ENCODE peak calls at places on chromosome 20, in four cellular contexts. One of them, this sample, is unnamed.
A peak's percentile ranks its signal among the peaks of the same experiment; 100 is the strongest.

GRCh38 chr20:53100476-53100911 is 128.3 kb downstream of the TSHZ2 start:
- DNase-seq in HepG2: no peak
- DNase-seq in GM12878: no peak
- DNase-seq in K562: no peak
- DNase-seq in this sample: no peak

GRCh38 chr20:14055127-14055742 is 59.9 kb downstream of the MACROD2 start:
- DNase-seq in HepG2: peak; percentile 77
- DNase-seq in GM12878: no peak
- DNase-seq in K562: peak; percentile 12
- DNase-seq in this sample: no peak

GRCh38 chr20:48339147-48339985 is 488.4 kb downstream of the PREX1 start:
- DNase-seq in HepG2: no peak
- DNase-seq in GM12878: peak; percentile 63
- DNase-seq in K562: no peak
- DNase-seq in this sample: no peak

GRCh38 chr20:63497946-63498935 is 642 bp downstream of the EEF1A2 start:
- DNase-seq in HepG2: no peak
- DNase-seq in GM12878: no peak
- DNase-seq in K562: peak; percentile 71
- DNase-seq in this sample: peak; percentile 44

GRCh38 chr20:55977723-55978481 is 27.4 kb downstream of the CBLN4 start:
- DNase-seq in HepG2: no peak
- DNase-seq in GM12878: no peak
- DNase-seq in K562: no peak
- DNase-seq in this sample: no peak

GRCh38 chr20:13771853-13772453 is 12.8 kb downstream of the ESF1 start:
- DNase-seq in HepG2: peak; percentile 28
- DNase-seq in GM12878: no peak
- DNase-seq in K562: no peak
- DNase-seq in this sample: no peak

GRCh38 chr20:43040427-43040826 is 149.3 kb downstream of the PTPRT start:
- DNase-seq in HepG2: peak; percentile 33
- DNase-seq in GM12878: no peak
- DNase-seq in K562: peak; percentile 28
- DNase-seq in this sample: peak; percentile 73

GRCh38 chr20:23631981-23632710 is 5.6 kb downstream of the CST3 start:
- DNase-seq in HepG2: no peak
- DNase-seq in GM12878: no peak
- DNase-seq in K562: no peak
- DNase-seq in this sample: no peak

GRCh38 chr20:63775096-63775978 is 35.8 kb downstream of the SLC2A4RG start:
- DNase-seq in HepG2: no peak
- DNase-seq in GM12878: no peak
- DNase-seq in K562: peak; percentile 56
- DNase-seq in this sample: peak; percentile 91

GRCh38 chr20:1626528-1627192 is 6.9 kb upstream of the SIRPB1 start:
- DNase-seq in HepG2: no peak
- DNase-seq in GM12878: no peak
- DNase-seq in K562: no peak
- DNase-seq in this sample: no peak

GRCh38 chr20:43559588-43559987 is 761 bp downstream of the SGK2 start:
- DNase-seq in HepG2: no peak
- DNase-seq in GM12878: no peak
- DNase-seq in K562: no peak
- DNase-seq in this sample: no peak

GRCh38 chr20:19976595-19977372 is 40.4 kb upstream of the NAA20 start:
- DNase-seq in HepG2: peak; percentile 90
- DNase-seq in GM12878: no peak
- DNase-seq in K562: no peak
- DNase-seq in this sample: no peak

GRCh38 chr20:34390769-34391447 is 27.8 kb downstream of the ITCH start:
- DNase-seq in HepG2: peak; percentile 85
- DNase-seq in GM12878: no peak
- DNase-seq in K562: no peak
- DNase-seq in this sample: no peak

GRCh38 chr20:44496976-44497375 is 21.3 kb downstream of the TTPAL start:
- DNase-seq in HepG2: no peak
- DNase-seq in GM12878: no peak
- DNase-seq in K562: no peak
- DNase-seq in this sample: no peak

GRCh38 chr20:20712004-20712473 is 405 bp downstream of the RALGAPA2 start:
- DNase-seq in HepG2: peak; percentile 37
- DNase-seq in GM12878: no peak
- DNase-seq in K562: no peak
- DNase-seq in this sample: peak; percentile 36

GRCh38 chr20:45100563-45101245 is at the start of gene KCNS1:
- DNase-seq in HepG2: peak; percentile 25
- DNase-seq in GM12878: no peak
- DNase-seq in K562: peak; percentile 31
- DNase-seq in this sample: peak; percentile 79

GRCh38 chr20:32457476-32457986 is 99.4 kb downstream of the ASXL1 start:
- DNase-seq in HepG2: no peak
- DNase-seq in GM12878: no peak
- DNase-seq in K562: peak; percentile 31
- DNase-seq in this sample: peak; percentile 90

GRCh38 chr20:45971425-45971674 is 653 bp downstream of the ZNF335 start:
- DNase-seq in HepG2: no peak
- DNase-seq in GM12878: no peak
- DNase-seq in K562: no peak
- DNase-seq in this sample: no peak

GRCh38 chr20:22525821-22526220 is 58.6 kb downstream of the FOXA2 start:
- DNase-seq in HepG2: peak; percentile 48
- DNase-seq in GM12878: no peak
- DNase-seq in K562: no peak
- DNase-seq in this sample: no peak

GRCh38 chr20:35560105-35560511 is 18.2 kb downstream of the ERGIC3 start:
- DNase-seq in HepG2: no peak
- DNase-seq in GM12878: no peak
- DNase-seq in K562: peak; percentile 6
- DNase-seq in this sample: no peak

GRCh38 chr20:60249436-60249835 is 291.2 kb downstream of the CDH26 start:
- DNase-seq in HepG2: no peak
- DNase-seq in GM12878: no peak
- DNase-seq in K562: no peak
- DNase-seq in this sample: no peak

GRCh38 chr20:24060851-24061590 is 72.4 kb upstream of the GGTLC1 start:
- DNase-seq in HepG2: no peak
- DNase-seq in GM12878: no peak
- DNase-seq in K562: no peak
- DNase-seq in this sample: peak; percentile 35

GRCh38 chr20:37365760-37366638 is 20.1 kb downstream of the SRC start:
- DNase-seq in HepG2: no peak
- DNase-seq in GM12878: peak; percentile 90
- DNase-seq in K562: no peak
- DNase-seq in this sample: no peak

GRCh38 chr20:63097336-63097831 is 90.6 kb upstream of the BHLHE23 start:
- DNase-seq in HepG2: no peak
- DNase-seq in GM12878: no peak
- DNase-seq in K562: no peak
- DNase-seq in this sample: peak; percentile 7

GRCh38 chr20:22717466-22717865 is 133.1 kb upstream of the FOXA2 start:
- DNase-seq in HepG2: no peak
- DNase-seq in GM12878: no peak
- DNase-seq in K562: peak; percentile 9
- DNase-seq in this sample: no peak

GRCh38 chr20:13685623-13686022 is 46.9 kb upstream of the TASP1 start:
- DNase-seq in HepG2: no peak
- DNase-seq in GM12878: no peak
- DNase-seq in K562: no peak
- DNase-seq in this sample: no peak

DNA sequence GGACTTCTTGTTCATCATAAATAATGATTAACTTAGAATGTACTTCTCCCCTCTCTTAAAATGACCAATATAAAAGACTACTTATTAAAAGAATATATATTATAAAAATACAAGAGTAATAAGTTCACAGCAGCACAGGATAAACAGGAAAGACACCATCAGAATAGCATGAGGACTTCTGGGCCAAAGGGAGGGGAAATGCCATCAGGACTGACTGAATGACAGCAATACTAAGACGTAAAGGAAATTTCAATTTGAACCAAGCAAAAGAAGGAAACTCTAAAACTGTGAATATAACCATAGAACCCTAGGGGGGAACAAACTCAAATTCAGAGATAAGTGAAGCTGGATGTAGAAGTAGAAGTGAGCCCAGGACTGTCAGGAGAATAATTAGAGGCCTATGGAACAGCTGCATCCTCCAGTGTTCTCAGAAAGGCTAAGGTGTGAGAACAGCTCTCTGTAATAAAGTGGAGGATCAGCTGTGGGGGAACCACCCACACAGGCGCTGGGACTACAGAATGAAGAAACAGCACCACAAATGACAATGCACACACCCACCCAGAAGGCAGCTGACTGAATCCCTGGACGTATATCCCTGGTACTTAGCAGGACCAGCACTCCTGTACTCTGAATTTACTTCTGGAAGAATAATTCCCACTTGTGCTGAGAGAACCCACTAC is 37.8 kb downstream of the ZHX3 start:
- DNase-seq in HepG2: no peak
- DNase-seq in GM12878: no peak
- DNase-seq in K562: no peak
- DNase-seq in this sample: no peak
- TF ChIP-seq ATF2 in HepG2: no peak
- TF ChIP-seq ATF2 in GM12878: no peak
- TF ChIP-seq ATF2 in K562: no peak
- TF ChIP-seq ATF2 in this sample: no peak

DNA sequence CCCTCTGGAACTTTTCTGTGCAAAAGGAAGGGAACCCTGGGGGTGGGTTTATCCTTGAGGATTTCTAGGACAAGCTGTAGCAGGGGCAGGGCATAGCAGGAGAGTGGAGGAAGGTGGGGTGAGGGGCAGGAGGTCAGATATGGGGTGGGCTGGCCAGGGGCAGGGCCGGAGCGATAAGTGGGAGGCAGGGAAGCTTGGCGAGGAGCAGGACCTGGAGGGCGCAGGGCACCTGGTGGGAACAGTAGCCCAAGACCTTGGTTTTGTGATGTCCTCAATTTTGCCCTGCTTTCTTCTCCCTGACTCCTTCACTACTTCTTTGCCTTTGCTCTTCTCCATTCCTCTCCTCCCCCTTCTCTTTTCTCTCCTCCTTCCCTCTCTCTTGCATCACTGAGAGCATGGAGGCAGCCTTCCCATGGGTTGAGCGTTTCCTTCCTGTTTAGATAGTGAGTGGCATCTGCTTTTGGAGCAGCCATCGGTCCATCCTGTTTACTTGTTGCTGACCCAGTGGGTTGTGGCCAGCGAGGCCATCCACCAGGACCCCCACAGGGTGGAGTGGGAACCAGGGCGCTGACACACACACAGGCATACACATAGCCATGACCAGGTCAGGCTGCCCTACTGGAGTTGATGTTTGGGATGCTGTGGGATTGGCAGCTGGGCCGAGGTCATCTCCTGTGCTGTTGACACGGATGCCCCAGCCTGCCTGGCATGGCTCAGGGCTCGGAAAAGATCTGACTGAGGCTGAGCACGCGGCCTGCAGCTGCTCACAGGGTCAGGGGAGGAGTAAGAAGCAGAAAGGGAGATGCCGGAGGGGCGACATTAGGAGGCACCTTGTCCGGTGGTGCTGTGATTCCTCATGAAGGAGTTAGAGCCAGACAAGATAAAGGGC is 121.0 kb upstream of the RNF24 start:
- DNase-seq in HepG2: peak; percentile 66
- DNase-seq in GM12878: no peak
- DNase-seq in K562: no peak
- DNase-seq in this sample: no peak
- TF ChIP-seq ATF2 in HepG2: no peak
- TF ChIP-seq ATF2 in GM12878: no peak
- TF ChIP-seq ATF2 in K562: no peak
- TF ChIP-seq ATF2 in this sample: no peak

GRCh38 chr20:40361916-40362315 is 327.1 kb downstream of the MAFB start:
- DNase-seq in HepG2: no peak
- DNase-seq in GM12878: no peak
- DNase-seq in K562: no peak
- DNase-seq in this sample: no peak
- TF ChIP-seq ATF2 in HepG2: no peak
- TF ChIP-seq ATF2 in GM12878: no peak
- TF ChIP-seq ATF2 in K562: no peak
- TF ChIP-seq ATF2 in this sample: no peak

GRCh38 chr20:57620274-57620990 is at the start of gene ZBP1:
- DNase-seq in HepG2: no peak
- DNase-seq in GM12878: peak; percentile 73
- DNase-seq in K562: no peak
- DNase-seq in this sample: no peak

GRCh38 chr20:57618766-57619052 is 1.5 kb downstream of the ZBP1 start:
- DNase-seq in HepG2: no peak
- DNase-seq in GM12878: no peak
- DNase-seq in K562: no peak
- DNase-seq in this sample: no peak

GRCh38 chr20:57620999-57621398 is 773 bp upstream of the ZBP1 start:
- DNase-seq in HepG2: no peak
- DNase-seq in GM12878: no peak
- DNase-seq in K562: no peak
- DNase-seq in this sample: no peak

GRCh38 chr20:57618091-57618765 is 2.0 kb downstream of the ZBP1 start:
- DNase-seq in HepG2: no peak
- DNase-seq in GM12878: no peak
- DNase-seq in K562: no peak
- DNase-seq in this sample: no peak

DNA sequence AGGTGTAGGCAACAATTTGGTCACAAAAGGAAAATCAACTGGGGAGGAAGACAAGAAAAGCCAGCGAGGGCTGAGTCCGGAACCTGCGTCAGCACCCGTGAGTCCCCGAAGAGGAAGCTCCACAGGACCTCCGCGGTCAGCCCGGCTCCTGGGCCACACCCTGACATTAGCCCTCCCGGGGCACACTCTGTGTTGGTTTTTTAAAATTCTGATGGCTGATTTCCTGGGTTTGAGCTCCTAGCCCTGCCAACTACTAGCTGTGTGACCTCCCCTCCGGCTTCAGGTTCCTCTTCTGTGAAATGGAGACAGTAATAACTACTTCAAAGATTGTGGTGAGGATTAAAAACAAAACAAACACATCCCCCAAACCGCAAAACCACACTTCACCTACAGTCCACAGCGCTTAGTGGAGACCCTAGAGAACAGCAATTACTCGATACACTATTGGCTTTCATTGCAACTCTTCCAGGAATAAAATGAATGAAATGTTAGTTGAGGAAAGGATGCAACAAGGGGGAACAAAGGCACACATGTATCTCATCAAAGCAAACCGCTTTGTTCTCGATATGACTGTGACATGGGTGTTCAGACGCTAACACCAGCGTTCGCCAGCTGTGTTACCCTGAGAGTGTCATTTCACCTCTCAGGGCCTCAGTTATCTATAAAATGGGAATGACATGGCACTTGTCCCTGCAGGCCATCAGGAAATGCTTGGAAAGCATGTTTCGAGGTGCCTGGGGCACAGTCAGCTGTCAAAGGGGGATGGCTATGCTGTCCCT is 984 bp downstream of the ZBP1 start:
- DNase-seq in HepG2: no peak
- DNase-seq in GM12878: peak; percentile 93
- DNase-seq in K562: no peak
- DNase-seq in this sample: no peak
- TF ChIP-seq ATF2 in HepG2: no peak
- TF ChIP-seq ATF2 in GM12878: peak; percentile 93
- TF ChIP-seq ATF2 in K562: no peak
- TF ChIP-seq ATF2 in this sample: no peak